ENCODE peak calls at places on chromosome 22, in six cellular contexts. V is HCT116, C is H1, O is stomach, R is HepG2, S is prostate gland. U is an unnamed sample.

GRCh38 chr22:27170491-27170890 is 513.1 kb downstream of the MIAT start:
- DNase-seq in V (peak), C (no peak), O (no peak), R (no peak), S (no peak), U (no peak)

GRCh38 chr22:29369460-29369859 is 18.9 kb downstream of the AP1B1 start:
- DNase-seq in V (no peak), C (peak), O (no peak), R (no peak), S (no peak), U (no peak)

GRCh38 chr22:27685971-27686370 is 115.6 kb downstream of the MN1 start:
- DNase-seq in V (no peak), C (no peak), O (no peak), R (no peak), S (no peak), U (no peak)

GRCh38 chr22:30304495-30305244 is 15.4 kb upstream of the CASTOR1 start:
- DNase-seq in V (no peak), C (no peak), O (peak), R (no peak), S (peak), U (no peak)

GRCh38 chr22:25134028-25134427 is 65.6 kb upstream of the CRYBB3 start:
- DNase-seq in V (no peak), C (no peak), O (peak), R (no peak), S (peak), U (no peak)

GRCh38 chr22:27800250-27801131 is 1.1 kb downstream of the MN1 start:
- DNase-seq in V (no peak), C (no peak), O (no peak), R (no peak), S (no peak), U (no peak)

GRCh38 chr22:48359613-48359965 is 1468.1 kb downstream of the BRD1 start:
- DNase-seq in V (no peak), C (no peak), O (no peak), R (no peak), S (no peak), U (no peak)

GRCh38 chr22:29073618-29074275 is 912 bp downstream of the KREMEN1 start:
- DNase-seq in V (no peak), C (no peak), O (peak), R (peak), S (peak), U (no peak)

GRCh38 chr22:48564995-48565394 is 1262.7 kb downstream of the BRD1 start:
- DNase-seq in V (no peak), C (no peak), O (no peak), R (no peak), S (no peak), U (no peak)

GRCh38 chr22:25200967-25201366 is 1.3 kb downstream of the CRYBB3 start:
- DNase-seq in V (no peak), C (no peak), O (no peak), R (no peak), S (no peak), U (no peak)

GRCh38 chr22:45784357-45785277 is 113.0 kb downstream of the ATXN10 start:
- DNase-seq in V (no peak), C (no peak), O (no peak), R (no peak), S (no peak), U (no peak)

GRCh38 chr22:23856721-23857605 is 712 bp upstream of the SLC2A11 start:
- DNase-seq in V (no peak), C (no peak), O (no peak), R (peak), S (peak), U (peak)

GRCh38 chr22:46612904-46613605 is 7.1 kb upstream of the GRAMD4 start:
- DNase-seq in V (no peak), C (no peak), O (no peak), R (peak), S (no peak), U (no peak)

GRCh38 chr22:46533434-46533833 is 4.0 kb downstream of the CELSR1 start:
- DNase-seq in V (no peak), C (no peak), O (no peak), R (no peak), S (peak), U (no peak)

GRCh38 chr22:17159504-17159951 is 451 bp upstream of the HDHD5 start:
- DNase-seq in V (peak), C (no peak), O (peak), R (no peak), S (peak), U (peak)

GRCh38 chr22:30005213-30005857 is 74.9 kb upstream of the HORMAD2 start:
- DNase-seq in V (peak), C (peak), O (peak), R (peak), S (peak), U (no peak)

GRCh38 chr22:46309526-46310085 is 12.9 kb downstream of the GTSE1 start:
- DNase-seq in V (no peak), C (no peak), O (no peak), R (no peak), S (no peak), U (no peak)

GRCh38 chr22:45344339-45344738 is 34.6 kb downstream of the FAM118A start:
- DNase-seq in V (no peak), C (no peak), O (no peak), R (no peak), S (no peak), U (no peak)

GRCh38 chr22:47476226-47476625 is 713.8 kb downstream of the TBC1D22A start:
- DNase-seq in V (no peak), C (no peak), O (no peak), R (no peak), S (no peak), U (no peak)

GRCh38 chr22:16959345-16959930 is 48.6 kb downstream of the GAB4 start:
- DNase-seq in V (no peak), C (no peak), O (no peak), R (no peak), S (no peak), U (no peak)

GRCh38 chr22:40679964-40680818 is 907 bp downstream of the MCHR1 start:
- DNase-seq in V (no peak), C (no peak), O (no peak), R (no peak), S (no peak), U (no peak)

GRCh38 chr22:31230155-31230870 is 18.2 kb downstream of the LIMK2 start:
- DNase-seq in V (no peak), C (no peak), O (no peak), R (no peak), S (no peak), U (no peak)

DNA sequence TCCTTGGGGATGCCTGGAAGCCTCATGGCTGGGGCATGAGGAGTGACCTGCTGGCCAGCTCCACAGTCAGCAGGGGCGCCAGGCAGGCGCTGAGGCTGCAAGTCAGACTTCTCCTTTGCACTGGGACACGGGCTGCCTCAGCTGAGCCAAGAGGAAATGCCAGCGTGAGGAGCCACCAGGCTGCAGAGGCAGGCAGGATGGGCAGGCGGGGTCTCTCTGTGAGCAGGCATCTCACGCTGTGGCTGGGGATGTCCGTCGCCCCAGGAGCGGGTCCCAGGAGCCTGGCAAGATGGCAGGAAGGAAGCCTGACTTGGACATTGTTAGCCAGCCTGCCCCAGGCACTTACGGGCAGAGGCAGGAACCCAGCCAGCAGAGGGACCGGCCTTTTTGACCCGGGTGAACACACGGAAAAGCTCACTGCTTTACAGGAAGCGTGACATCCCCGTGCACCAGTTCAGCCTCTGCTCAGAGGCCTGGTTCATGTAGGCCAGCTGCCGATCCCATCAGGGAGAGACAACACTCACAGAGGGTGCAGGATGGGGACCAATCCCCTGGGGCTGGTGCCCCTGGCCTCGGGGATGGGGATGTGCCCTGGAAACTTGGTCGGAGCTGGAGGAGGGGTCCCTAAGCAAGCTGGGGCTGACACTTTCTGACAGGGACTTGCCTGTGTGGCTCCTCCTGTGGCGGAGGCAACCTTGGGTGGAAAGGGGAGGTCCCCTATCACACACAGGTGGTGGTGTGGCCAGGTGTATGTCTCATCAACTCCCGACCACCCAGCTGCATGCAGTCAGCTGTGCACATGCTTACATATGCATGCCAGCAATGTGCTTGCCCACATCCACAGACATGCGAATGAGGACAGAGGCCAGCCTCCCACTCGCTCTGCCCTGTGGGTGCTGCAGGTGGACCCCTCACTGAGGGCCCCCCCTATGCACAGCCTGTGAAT is 10.0 kb downstream of the GNB1L start:
- DNase-seq in V (no peak), C (no peak), O (peak), R (no peak), S (peak), U (no peak)
- TF ChIP-seq POLR2AphosphoS5 in V (no peak), C (no peak), O (peak), R (no peak), S (peak), U (no peak)

GRCh38 chr22:44024288-44024908 is at the start of gene PARVB:
- DNase-seq in V (no peak), C (no peak), O (no peak), R (no peak), S (no peak), U (peak)
- TF ChIP-seq POLR2A in V (no peak), C (no peak), O (no peak), R (no peak), S (no peak), U (peak)

DNA sequence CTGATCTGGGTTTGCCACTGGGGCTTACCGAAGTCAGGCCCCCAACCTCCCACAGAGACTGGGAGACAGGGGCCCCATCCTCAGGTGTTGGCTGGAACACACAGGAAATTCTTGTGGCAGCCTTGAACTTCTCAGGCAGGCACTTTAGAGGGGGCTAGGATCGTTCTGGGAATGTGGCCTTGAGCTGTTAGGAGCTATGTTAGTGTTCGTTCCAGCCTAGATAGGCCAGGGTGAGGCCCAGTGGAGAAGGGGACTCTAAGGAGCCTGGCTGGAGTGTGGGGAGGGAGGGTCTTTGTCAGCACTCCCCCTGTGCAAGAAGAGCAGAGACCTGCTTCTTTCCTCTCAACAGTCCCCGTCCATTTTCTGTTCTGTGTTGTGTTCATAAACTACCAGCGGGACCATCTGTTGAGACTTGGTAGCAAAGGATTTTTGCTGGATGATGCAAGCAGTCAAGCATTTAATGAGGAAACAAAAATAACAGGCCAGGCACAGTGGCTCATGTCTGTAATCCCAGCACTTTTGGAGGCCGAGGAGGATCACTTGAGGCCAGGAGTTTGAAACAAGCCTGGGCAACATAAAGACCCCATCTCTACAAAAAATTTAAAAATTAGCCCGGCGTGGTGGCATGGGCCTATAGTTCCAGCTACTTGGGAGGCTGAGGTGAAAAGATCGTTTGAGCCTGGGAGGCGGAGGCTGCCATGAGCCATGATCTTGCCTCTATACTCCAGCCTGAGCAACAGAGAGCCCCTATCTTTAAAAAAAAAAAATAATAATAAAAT is 1.5 kb upstream of the TXNRD2 start:
- DNase-seq in V (no peak), C (no peak), O (no peak), R (peak), S (peak), U (no peak)
- TF ChIP-seq POLR2AphosphoS5 in V (peak), C (no peak), O (peak), R (no peak), S (peak), U (no peak)

GRCh38 chr22:41998361-41999261 is at the start of gene WBP2NL:
- DNase-seq in V (no peak), C (no peak), O (peak), R (no peak), S (peak), U (peak)
- TF ChIP-seq POLR2A in V (no peak), C (no peak), O (peak), R (no peak), S (no peak), U (peak)

DNA sequence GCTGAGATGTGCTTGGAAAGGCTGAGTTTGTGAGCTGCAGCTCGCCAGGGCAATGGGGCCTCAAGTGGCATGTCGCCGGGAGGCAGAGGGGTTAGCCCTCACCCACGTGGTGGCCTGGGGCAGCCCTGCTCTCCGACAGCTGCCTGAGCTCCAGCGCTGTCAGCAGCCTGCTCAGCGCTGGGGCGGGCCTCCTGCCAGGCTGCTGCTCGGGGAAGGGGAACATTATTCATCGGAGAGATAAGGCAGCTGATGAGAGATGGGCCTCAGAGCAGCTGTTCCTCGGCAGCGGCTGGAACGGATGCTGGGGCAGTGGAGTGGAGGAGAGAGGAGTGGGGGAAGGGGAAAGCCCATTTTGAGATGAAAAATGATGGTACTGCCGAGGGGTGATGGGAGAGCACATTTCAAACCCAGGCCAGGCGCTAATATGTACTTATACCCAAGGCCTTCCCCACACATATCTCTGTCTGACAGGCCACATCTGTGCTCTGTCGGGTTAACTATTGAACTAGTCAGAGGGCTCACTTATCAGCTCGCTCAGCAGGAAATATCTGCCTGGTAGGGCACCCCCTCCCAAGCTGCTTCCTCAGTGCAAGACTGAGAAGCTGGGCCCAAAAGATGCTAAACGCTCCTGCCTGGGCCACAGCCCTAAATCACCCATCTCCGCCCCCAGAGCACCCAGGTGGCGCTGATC is 79.5 kb downstream of the TIMP3 start:
- DNase-seq in V (no peak), C (no peak), O (peak), R (no peak), S (no peak), U (no peak)
- TF ChIP-seq POLR2AphosphoS5 in V (no peak), C (no peak), O (peak), R (no peak), S (no peak), U (no peak)

DNA sequence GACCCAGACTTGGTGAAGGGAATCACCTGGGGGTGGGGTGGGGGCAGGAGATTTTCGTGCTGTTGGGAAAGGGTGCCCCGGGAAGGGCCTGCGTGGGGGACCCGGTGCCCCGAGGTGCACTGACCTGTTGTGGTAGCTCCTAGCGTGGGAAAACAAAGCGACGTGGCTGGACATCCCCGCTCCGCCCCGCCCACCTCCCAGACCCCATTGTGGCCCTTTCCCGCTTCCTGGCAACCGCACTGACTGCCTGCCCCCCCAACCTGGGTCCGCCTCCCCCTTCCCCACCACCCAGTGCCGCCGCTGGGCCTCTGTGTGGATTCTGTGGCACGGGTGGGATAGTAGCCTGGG is 2.5 kb upstream of the TYMP start:
- DNase-seq in V (no peak), C (no peak), O (no peak), R (no peak), S (no peak), U (peak)
- TF ChIP-seq POLR2A in V (no peak), C (no peak), O (no peak), R (no peak), S (no peak), U (peak)

DNA sequence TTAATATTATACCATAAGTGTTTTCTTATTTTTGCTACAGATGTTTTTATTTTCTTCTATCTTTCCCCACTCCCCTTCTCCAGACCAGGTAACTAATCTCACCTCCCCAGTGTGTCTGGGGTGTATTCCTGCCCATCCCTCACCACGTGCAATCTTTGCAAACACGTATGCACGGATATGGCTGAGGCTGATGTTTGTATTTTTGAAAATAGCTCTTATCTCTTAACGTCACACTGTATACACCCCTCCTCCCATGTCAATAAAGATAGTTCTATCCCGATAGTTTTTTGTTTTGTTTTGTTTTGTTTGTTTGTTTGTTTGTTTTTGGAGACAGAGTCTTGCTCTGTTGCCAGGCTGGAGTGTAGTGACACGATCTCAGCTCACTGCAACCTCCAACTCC is 127.5 kb downstream of the FBXO7 start:
- DNase-seq in V (no peak), C (no peak), O (no peak), R (no peak), S (no peak), U (no peak)
- TF ChIP-seq POLR2AphosphoS5 in V (no peak), C (no peak), O (no peak), R (no peak), S (no peak), U (no peak)

GRCh38 chr22:38700789-38701628 is at the start of gene JOSD1:
- DNase-seq in V (peak), C (peak), O (peak), R (peak), S (peak), U (peak)
- TF ChIP-seq POLR2A in V (peak), C (peak), O (peak), R (peak), S (peak), U (peak)

GRCh38 chr22:37571992-37572373 is 7.9 kb downstream of the LGALS2 start:
- DNase-seq in V (no peak), C (no peak), O (no peak), R (no peak), S (no peak), U (no peak)

GRCh38 chr22:37569009-37569920 is 9.0 kb downstream of the CDC42EP1 start:
- DNase-seq in V (no peak), C (no peak), O (peak), R (peak), S (no peak), U (no peak)

GRCh38 chr22:37570661-37570976 is 9.3 kb downstream of the LGALS2 start:
- DNase-seq in V (no peak), C (no peak), O (no peak), R (no peak), S (no peak), U (no peak)

GRCh38 chr22:37569921-37570660 is 9.8 kb downstream of the LGALS2 start:
- DNase-seq in V (no peak), C (no peak), O (peak), R (no peak), S (no peak), U (no peak)

GRCh38 chr22:37571258-37571991 is 8.5 kb downstream of the LGALS2 start:
- DNase-seq in V (peak), C (no peak), O (no peak), R (no peak), S (no peak), U (no peak)
- TF ChIP-seq POLR2AphosphoS5 in V (peak), C (no peak), O (peak), R (no peak), S (no peak), U (no peak)